ENCODE peak calls at places on chromosomes 5 and 9, in eight cellular contexts. G is stimulated activated CD4-positive, alpha-beta T cell treated with anti-CD3 and anti-CD28 coated beads, Interleukin-2, amount 100 ng/mL, for 48 hours; A is adipocyte; R is glomerular endothelial cell; N is activated effector memory CD4-positive, alpha-beta T cell treated with anti-CD3 and anti-CD28 coated beads, Interleukin-2, amount 50 U/mL, for 16 hours; C is GM10248; E is activated T-helper 2 cell treated with anti-CD3 and anti-CD28 coated beads, Interferon-gamma antibody, Interleukin-2, Interleukin-4, amounts not matched to agents 10 μg/mL and 5 μg/mL and 100 μg/mL, durations not matched to agents 14 hours and 24 hours and 36 hours; H is NCI-H1436. S is an unnamed sample.

GRCh38 chr9:104992696-104993095 is 64.7 kb upstream of the ABCA1 start:
- DNase-seq in N (no peak), G (no peak), R (no peak), C (no peak), E (no peak), A (no peak), H (peak; percentile 21), S (no peak)

GRCh38 chr9:92278117-92278516 is 15.4 kb downstream of the IARS1 start:
- DNase-seq in G (no peak), N (no peak), C (no peak), E (no peak), R (no peak), H (no peak), A (peak; percentile 76), S (no peak)

GRCh38 chr5:149422429-149423286 is 43.6 kb upstream of the IL17B start:
- DNase-seq in N (no peak), R (no peak), H (no peak), E (no peak), A (peak; percentile 71), C (no peak), G (no peak), S (peak; percentile 42)

GRCh38 chr5:33832904-33833575 is 58.8 kb downstream of the ADAMTS12 start:
- DNase-seq in C (no peak), R (no peak), E (no peak), N (no peak), H (no peak), A (no peak), G (no peak), S (no peak)

GRCh38 chr9:19127881-19128719 is 808 bp upstream of the PLIN2 start:
- DNase-seq in R (no peak), G (peak; percentile 29), N (peak; percentile 64), E (peak; percentile 26), C (no peak), H (no peak), A (peak; percentile 54), S (peak; percentile 32)

GRCh38 chr5:2780421-2781171 is 29.1 kb upstream of the IRX2 start:
- DNase-seq in H (no peak), G (no peak), E (no peak), C (no peak), R (no peak), A (no peak), N (no peak), S (peak; percentile 91)

GRCh38 chr9:37514999-37515398 is 29.3 kb downstream of the POLR1E start:
- DNase-seq in A (no peak), N (no peak), G (no peak), R (no peak), H (no peak), C (no peak), E (no peak), S (no peak)

GRCh38 chr5:142845402-142845901 is 75.3 kb downstream of the ARHGAP26 start:
- DNase-seq in C (no peak), E (no peak), A (no peak), R (no peak), G (no peak), N (no peak), H (no peak), S (no peak)

GRCh38 chr5:7852542-7852941 is 1.6 kb upstream of the CFAP90 start:
- DNase-seq in H (no peak), R (no peak), N (no peak), E (no peak), C (no peak), A (peak; percentile 29), G (no peak), S (no peak)

GRCh38 chr5:122581629-122582028 is 193.3 kb upstream of the SNX2 start:
- DNase-seq in H (no peak), C (no peak), R (no peak), N (no peak), A (no peak), G (no peak), E (no peak), S (no peak)

GRCh38 chr9:116323012-116323411 is 169.4 kb downstream of the PAPPA start:
- DNase-seq in E (no peak), G (no peak), N (no peak), C (no peak), R (no peak), A (peak; percentile 48), H (no peak), S (no peak)

GRCh38 chr9:92970467-92970923 is 23.2 kb downstream of the FGD3 start:
- DNase-seq in G (no peak), C (peak; percentile 17), A (peak; percentile 15), R (no peak), E (peak; percentile 6), H (no peak), N (peak; percentile 56), S (peak; percentile 67)

GRCh38 chr9:93673271-93673843 is 97.0 kb downstream of the PHF2 start:
- DNase-seq in A (peak; percentile 5), E (no peak), R (no peak), H (no peak), C (no peak), G (no peak), N (peak; percentile 55), S (no peak)

GRCh38 chr9:123346026-123346425 is 10.0 kb upstream of the CRB2 start:
- DNase-seq in N (no peak), H (no peak), A (no peak), R (no peak), G (no peak), E (no peak), C (no peak), S (no peak)

GRCh38 chr5:112063878-112064615 is 307.1 kb upstream of the NREP start:
- DNase-seq in N (no peak), C (no peak), H (no peak), G (no peak), A (no peak), R (no peak), E (no peak), S (no peak)

GRCh38 chr5:166581827-166582226 is 1709.6 kb upstream of the WWC1 start:
- DNase-seq in R (no peak), E (no peak), N (no peak), C (no peak), H (no peak), G (no peak), A (no peak), S (no peak)

GRCh38 chr9:75878461-75878860 is 12.0 kb upstream of the PCSK5 start:
- DNase-seq in R (no peak), G (no peak), E (no peak), C (no peak), A (no peak), N (no peak), H (no peak), S (no peak)

GRCh38 chr5:36689225-36689624 is 82.8 kb downstream of the SLC1A3 start:
- DNase-seq in N (no peak), R (no peak), H (no peak), A (no peak), C (peak; percentile 62), E (no peak), G (no peak), S (no peak)

GRCh38 chr5:169003721-169004481 is 297.0 kb downstream of the SLIT3 start:
- DNase-seq in H (no peak), C (no peak), R (no peak), N (no peak), G (no peak), E (no peak), A (peak; percentile 33), S (no peak)

GRCh38 chr9:27433599-27434325 is 90.3 kb upstream of the IFNK start:
- DNase-seq in G (no peak), E (no peak), C (no peak), R (no peak), N (no peak), A (no peak), H (no peak), S (no peak)

GRCh38 chr9:549425-549997 is 292.0 kb upstream of the DMRT1 start:
- DNase-seq in E (no peak), R (no peak), N (no peak), G (no peak), C (no peak), H (no peak), A (no peak), S (no peak)

GRCh38 chr9:95124582-95125359 is 192.7 kb downstream of the FANCC start:
- DNase-seq in N (no peak), C (no peak), H (no peak), R (no peak), G (no peak), E (no peak), A (no peak), S (no peak)

GRCh38 chr9:35681341-35682002 is 7.7 kb downstream of the CA9 start:
- DNase-seq in R (no peak), G (no peak), H (no peak), E (no peak), C (no peak), N (no peak), A (no peak), S (no peak)